ENCODE peak calls at places on chromosomes 5 and 9, in six cellular contexts. Z is H9, K is IMR-90, L is neuronal stem cell, R is H1, E is mesenchymal stem cell. D is an unnamed sample.

GRCh38 chr5:56608216-56608925 is 207.0 kb upstream of the MAP3K1 start:
- DNase-seq in Z (no peak), K (peak), L (no peak), R (no peak), E (no peak), D (no peak)

GRCh38 chr9:12666813-12667212 is 26.4 kb upstream of the TYRP1 start:
- DNase-seq in Z (no peak), K (no peak), L (no peak), R (no peak), E (no peak), D (no peak)

GRCh38 chr5:124402144-124402581 is 344.3 kb downstream of the ZNF608 start:
- DNase-seq in Z (no peak), K (peak), L (no peak), R (no peak), E (peak), D (no peak)

GRCh38 chr5:122897283-122897602 is 51.8 kb downstream of the SNX24 start:
- DNase-seq in Z (no peak), K (no peak), L (no peak), R (no peak), E (no peak), D (no peak)

GRCh38 chr9:113922160-113922559 is 46.1 kb downstream of the ZNF618 start:
- DNase-seq in Z (no peak), K (no peak), L (no peak), R (no peak), E (peak), D (no peak)

GRCh38 chr9:306907-307306 is 92.2 kb downstream of the DOCK8 start:
- DNase-seq in Z (peak), K (no peak), L (no peak), R (no peak), E (no peak), D (peak)

GRCh38 chr5:116084231-116084630 is 594 bp upstream of the COMMD10 start:
- DNase-seq in Z (no peak), K (peak), L (no peak), R (no peak), E (peak), D (no peak)

GRCh38 chr5:34576849-34577248 is 79.3 kb upstream of the RAI14 start:
- DNase-seq in Z (no peak), K (no peak), L (no peak), R (no peak), E (peak), D (no peak)

GRCh38 chr5:53422539-53422938 is 57.9 kb upstream of the FST start:
- DNase-seq in Z (no peak), K (peak), L (no peak), R (no peak), E (peak), D (no peak)

GRCh38 chr9:127165096-127165495 is 42.7 kb upstream of the ANGPTL2 start:
- DNase-seq in Z (no peak), K (no peak), L (no peak), R (no peak), E (no peak), D (no peak)

GRCh38 chr5:75034137-75034739 is 18.1 kb downstream of the GCNT4 start:
- DNase-seq in Z (no peak), K (no peak), L (no peak), R (no peak), E (no peak), D (no peak)

GRCh38 chr9:115672477-115673316 is 480.9 kb upstream of the PAPPA start:
- DNase-seq in Z (no peak), K (peak), L (no peak), R (no peak), E (peak), D (peak)

GRCh38 chr5:126462239-126463014 is 39.2 kb downstream of the GRAMD2B start:
- DNase-seq in Z (no peak), K (peak), L (no peak), R (no peak), E (no peak), D (no peak)

GRCh38 chr9:94656190-94656589 is 16.9 kb upstream of the FBP1 start:
- DNase-seq in Z (no peak), K (no peak), L (no peak), R (no peak), E (no peak), D (peak)

GRCh38 chr5:146369691-146370090 is 31.1 kb downstream of the POU4F3 start:
- DNase-seq in Z (no peak), K (peak), L (no peak), R (no peak), E (peak), D (peak)

GRCh38 chr5:110757118-110757729 is 18.4 kb downstream of the SLC25A46 start:
- DNase-seq in Z (no peak), K (peak), L (peak), R (no peak), E (peak), D (peak)

GRCh38 chr5:120808606-120809005 is 344.5 kb downstream of the PRR16 start:
- DNase-seq in Z (no peak), K (peak), L (no peak), R (no peak), E (no peak), D (no peak)

GRCh38 chr9:126149661-126150060 is 177.0 kb upstream of the MVB12B start:
- DNase-seq in Z (peak), K (no peak), L (no peak), R (no peak), E (no peak), D (no peak)

GRCh38 chr5:78597858-78598415 is 50.6 kb downstream of the LHFPL2 start:
- DNase-seq in Z (no peak), K (peak), L (no peak), R (no peak), E (no peak), D (no peak)

GRCh38 chr9:135783540-135784245 is 81.7 kb downstream of the KCNT1 start:
- DNase-seq in Z (no peak), K (no peak), L (no peak), R (no peak), E (no peak), D (no peak)

GRCh38 chr9:135787317-135787716 is 85.3 kb downstream of the KCNT1 start:
- DNase-seq in Z (no peak), K (no peak), L (no peak), R (no peak), E (no peak), D (no peak)

GRCh38 chr9:135786146-135786690 is 84.2 kb downstream of the KCNT1 start:
- DNase-seq in Z (no peak), K (no peak), L (no peak), R (no peak), E (no peak), D (no peak)

GRCh38 chr9:135782946-135783345 is 81.0 kb downstream of the KCNT1 start:
- DNase-seq in Z (no peak), K (no peak), L (no peak), R (no peak), E (no peak), D (no peak)

GRCh38 chr9:135785013-135785575 is 83.1 kb downstream of the KCNT1 start:
- DNase-seq in Z (no peak), K (no peak), L (no peak), R (no peak), E (no peak), D (no peak)
- H4K91ac ChIP-seq in Z (no peak), K (no peak), L (no peak), R (no peak), E (no peak), D (no peak)

GRCh38 chr5:153797484-153797883 is 241.2 kb downstream of the FAM114A2 start:
- DNase-seq in Z (no peak), K (no peak), L (no peak), R (no peak), E (no peak), D (no peak)
- H3K9ac ChIP-seq in Z (no peak), K (no peak), L (no peak), R (no peak), E (no peak), D (no peak)

GRCh38 chr5:119171686-119172085 is 100.8 kb downstream of the DMXL1 start:
- DNase-seq in Z (no peak), K (no peak), L (no peak), R (no peak), E (no peak), D (no peak)

GRCh38 chr5:119161430-119161829 is 90.5 kb downstream of the DMXL1 start:
- DNase-seq in Z (no peak), K (no peak), L (no peak), R (no peak), E (no peak), D (no peak)

GRCh38 chr5:119168401-119168800 is 97.5 kb downstream of the DMXL1 start:
- DNase-seq in Z (no peak), K (peak), L (no peak), R (no peak), E (peak), D (no peak)

DNA sequence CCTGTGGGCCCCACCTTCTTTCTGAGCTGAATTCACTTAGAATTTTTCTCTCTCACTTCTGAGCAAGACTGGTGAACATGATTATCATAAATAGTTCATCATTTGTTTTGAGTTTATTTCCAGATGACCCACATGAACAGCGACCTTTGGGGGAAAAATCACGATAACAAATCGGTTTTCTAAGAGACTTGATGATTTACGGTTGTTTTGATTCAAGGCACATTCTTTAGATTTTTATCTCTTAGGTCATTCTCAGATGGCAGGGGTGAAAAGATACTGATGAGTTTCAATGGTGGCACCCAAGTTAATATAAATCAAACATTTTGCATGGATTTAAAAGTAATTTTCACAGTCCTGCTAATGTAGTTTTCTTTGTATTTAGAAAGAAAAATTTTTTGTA is 95.1 kb downstream of the DMXL1 start:
- DNase-seq in Z (no peak), K (no peak), L (no peak), R (no peak), E (peak), D (no peak)
- H4K91ac ChIP-seq in Z (no peak), K (no peak), L (no peak), R (no peak), E (no peak), D (no peak)

GRCh38 chr5:154447074-154447725 is 1.4 kb downstream of the SAP30L start:
- DNase-seq in Z (no peak), K (no peak), L (no peak), R (no peak), E (no peak), D (no peak)

GRCh38 chr5:154445422-154446182 is at the start of gene SAP30L:
- DNase-seq in Z (peak), K (peak), L (peak), R (peak), E (peak), D (peak)

GRCh38 chr5:154446183-154447073 is 631 bp downstream of the SAP30L start:
- DNase-seq in Z (peak), K (peak), L (peak), R (no peak), E (peak), D (peak)

GRCh38 chr5:154442801-154443200 is 3.0 kb upstream of the SAP30L start:
- DNase-seq in Z (no peak), K (no peak), L (no peak), R (no peak), E (no peak), D (no peak)

GRCh38 chr5:154444559-154445421 is 1.0 kb upstream of the SAP30L start:
- DNase-seq in Z (peak), K (no peak), L (no peak), R (no peak), E (peak), D (no peak)
- H3K9ac ChIP-seq in Z (peak), K (peak), L (peak), R (no peak), E (peak), D (peak)

GRCh38 chr5:178460598-178461425 is 129.4 kb downstream of the COL23A1 start:
- DNase-seq in Z (peak), K (peak), L (peak), R (peak), E (peak), D (peak)

GRCh38 chr5:178463321-178464155 is 126.7 kb downstream of the COL23A1 start:
- DNase-seq in Z (no peak), K (no peak), L (no peak), R (no peak), E (no peak), D (no peak)

GRCh38 chr5:178462846-178463245 is 127.3 kb downstream of the COL23A1 start:
- DNase-seq in Z (no peak), K (no peak), L (no peak), R (no peak), E (no peak), D (no peak)

GRCh38 chr5:178460174-178460573 is 130.0 kb downstream of the COL23A1 start:
- DNase-seq in Z (no peak), K (no peak), L (no peak), R (no peak), E (no peak), D (no peak)

DNA sequence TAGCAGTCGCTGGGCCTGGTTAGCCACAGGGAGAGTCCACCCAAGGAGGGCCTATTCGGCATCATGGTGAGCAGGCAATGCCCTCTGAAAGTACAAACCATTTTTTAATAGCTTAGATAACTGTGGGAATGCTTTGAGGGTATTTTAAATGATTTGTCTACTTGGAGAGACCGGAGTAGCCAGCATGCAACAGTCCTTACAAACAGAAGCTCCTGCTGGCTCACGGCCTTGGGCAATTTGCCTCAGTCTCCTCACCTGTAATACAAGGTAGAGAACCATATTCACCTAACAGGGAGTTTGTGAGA is 128.8 kb downstream of the COL23A1 start:
- DNase-seq in Z (no peak), K (no peak), L (no peak), R (no peak), E (no peak), D (no peak)
- H4K91ac ChIP-seq in Z (no peak), K (no peak), L (no peak), R (no peak), E (no peak), D (no peak)

GRCh38 chr5:150654181-150654580 is 6.9 kb upstream of the MYOZ3 start:
- DNase-seq in Z (no peak), K (no peak), L (no peak), R (no peak), E (no peak), D (no peak)

GRCh38 chr5:150653762-150654158 is 7.3 kb upstream of the MYOZ3 start:
- DNase-seq in Z (no peak), K (peak), L (no peak), R (no peak), E (peak), D (no peak)

GRCh38 chr5:150653145-150653761 is 7.8 kb upstream of the MYOZ3 start:
- DNase-seq in Z (no peak), K (peak), L (no peak), R (no peak), E (no peak), D (no peak)

GRCh38 chr5:150656191-150657132 is 4.6 kb upstream of the MYOZ3 start:
- DNase-seq in Z (peak), K (no peak), L (peak), R (no peak), E (peak), D (no peak)

GRCh38 chr5:150655221-150655620 is 5.8 kb upstream of the MYOZ3 start:
- DNase-seq in Z (no peak), K (no peak), L (no peak), R (no peak), E (no peak), D (no peak)
- H3K9ac ChIP-seq in Z (no peak), K (no peak), L (no peak), R (no peak), E (no peak), D (no peak)

DNA sequence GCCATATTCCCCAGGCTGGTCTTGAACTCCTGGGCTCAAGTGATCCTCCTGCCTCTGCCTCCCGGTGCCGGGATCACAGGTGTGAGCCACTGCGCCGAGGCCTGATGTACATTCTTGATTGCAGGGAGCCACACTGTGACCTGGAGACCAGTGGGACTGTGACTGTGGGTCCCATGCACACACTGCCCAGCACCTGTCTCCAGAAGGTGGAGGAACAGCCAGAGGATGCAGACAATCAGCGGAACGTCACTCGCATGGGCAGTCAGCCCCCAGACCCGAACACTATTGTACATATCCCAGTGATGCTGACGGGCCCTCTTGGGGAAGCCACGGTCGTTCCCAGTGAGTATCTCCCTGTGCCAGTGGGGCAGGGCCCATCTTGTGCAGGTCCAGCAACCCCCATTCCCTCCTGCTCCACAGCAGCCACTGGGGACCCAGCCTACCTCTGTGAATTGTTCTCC is 147.3 kb downstream of the CACNA1B start:
- DNase-seq in Z (no peak), K (no peak), L (no peak), R (no peak), E (no peak), D (no peak)
- H4K91ac ChIP-seq in Z (no peak), K (no peak), L (no peak), R (no peak), E (no peak), D (no peak)

D was measured in trophoblast cell.